ENCODE peak calls at places on chromosomes 13 and 19, in six cellular contexts. B, C, D, F, O and J are unnamed samples.
A peak's percentile ranks its signal among the peaks of the same experiment; 100 is the strongest.

GRCh38 chr19:32908641-32909190 is 39.1 kb upstream of the SLC7A9 start:
- DNase-seq in C (no peak), D (no peak), O (no peak), F (no peak), B (no peak), J (no peak)

GRCh38 chr13:53637971-53638547 is 609.4 kb downstream of the OLFM4 start:
- DNase-seq in O (no peak), B (no peak), F (no peak), D (no peak), C (no peak), J (no peak)

GRCh38 chr13:45781553-45782326 is 69.8 kb downstream of the SIAH3 start:
- DNase-seq in F (peak; percentile 29), C (peak; percentile 74), B (no peak), O (peak; percentile 54), D (no peak), J (no peak)

GRCh38 chr19:46714523-46715106 is 2.3 kb downstream of the PRKD2 start:
- DNase-seq in O (no peak), C (no peak), D (no peak), F (no peak), B (no peak), J (no peak)

GRCh38 chr19:15469513-15470297 is 5.4 kb upstream of the RASAL3 start:
- DNase-seq in F (no peak), B (no peak), D (no peak), C (no peak), O (no peak), J (no peak)

GRCh38 chr19:45814851-45815481 is at the start of gene RSPH6A:
- DNase-seq in B (no peak), O (no peak), F (no peak), D (no peak), C (no peak), J (no peak)

GRCh38 chr19:22523940-22524339 is 101.8 kb upstream of the ZNF98 start:
- DNase-seq in O (no peak), D (no peak), F (no peak), C (no peak), B (no peak), J (no peak)

GRCh38 chr13:102726430-102726829 is 31.6 kb upstream of the METTL21C start:
- DNase-seq in F (no peak), D (no peak), O (no peak), B (no peak), C (no peak), J (no peak)

GRCh38 chr19:29942404-29943261 is 594 bp downstream of the URI1 start:
- DNase-seq in O (peak; percentile 61), B (peak; percentile 67), D (peak; percentile 38), F (peak; percentile 48), C (peak; percentile 85), J (peak; percentile 74)

GRCh38 chr19:19232231-19232630 is 20.5 kb downstream of the NCAN start:
- DNase-seq in C (no peak), B (no peak), O (no peak), F (no peak), D (no peak), J (no peak)

GRCh38 chr13:38849316-38849715 is 141.3 kb downstream of the STOML3 start:
- DNase-seq in F (no peak), O (no peak), D (no peak), C (no peak), B (no peak), J (no peak)

GRCh38 chr19:29645911-29646310 is 19.4 kb upstream of the PLEKHF1 start:
- DNase-seq in D (peak; percentile 43), C (peak; percentile 60), F (peak; percentile 47), B (no peak), O (peak; percentile 56), J (no peak)

GRCh38 chr13:37403776-37404497 is 194.6 kb downstream of the POSTN start:
- DNase-seq in B (no peak), O (no peak), F (no peak), D (no peak), C (no peak), J (no peak)

GRCh38 chr13:114143806-114144605 is 11.6 kb upstream of the RASA3 start:
- DNase-seq in O (no peak), C (no peak), F (no peak), B (peak; percentile 60), D (no peak), J (no peak)

GRCh38 chr13:33352023-33352422 is 66.5 kb upstream of the STARD13 start:
- DNase-seq in F (no peak), O (no peak), B (no peak), C (no peak), D (no peak), J (no peak)

GRCh38 chr13:33351324-33351723 is 65.8 kb upstream of the STARD13 start:
- DNase-seq in C (no peak), D (no peak), F (no peak), B (no peak), O (no peak), J (peak; percentile 53)

GRCh38 chr13:33349314-33349995 is 63.9 kb upstream of the STARD13 start:
- DNase-seq in F (peak; percentile 26), O (no peak), C (no peak), D (peak; percentile 29), B (no peak), J (no peak)

GRCh38 chr13:33348366-33348765 is 62.8 kb upstream of the STARD13 start:
- DNase-seq in F (no peak), O (no peak), B (no peak), C (no peak), D (no peak), J (no peak)

GRCh38 chr13:33349996-33350826 is 64.7 kb upstream of the STARD13 start:
- DNase-seq in O (peak; percentile 71), F (peak; percentile 69), B (peak; percentile 7), D (peak; percentile 62), C (peak; percentile 84), J (peak; percentile 26)
- TF ChIP-seq POLR2A in O (peak; percentile 59), F (peak; percentile 20), B (no peak), D (no peak), C (peak; percentile 28), J (no peak)

GRCh38 chr19:38224014-38224862 is at the start of gene DPF1:
- DNase-seq in D (no peak), C (peak; percentile 73), F (no peak), O (no peak), B (peak; percentile 100), J (peak; percentile 100)
- TF ChIP-seq POLR2A in D (no peak), C (no peak), F (no peak), O (no peak), B (peak; percentile 23), J (peak; percentile 65)

GRCh38 chr19:2230807-2231533 is 5.2 kb downstream of the PLEKHJ1 start:
- DNase-seq in C (no peak), O (no peak), F (no peak), B (no peak), D (no peak), J (no peak)
- TF ChIP-seq POLR2A in C (no peak), O (no peak), F (no peak), B (no peak), D (no peak), J (no peak)

DNA sequence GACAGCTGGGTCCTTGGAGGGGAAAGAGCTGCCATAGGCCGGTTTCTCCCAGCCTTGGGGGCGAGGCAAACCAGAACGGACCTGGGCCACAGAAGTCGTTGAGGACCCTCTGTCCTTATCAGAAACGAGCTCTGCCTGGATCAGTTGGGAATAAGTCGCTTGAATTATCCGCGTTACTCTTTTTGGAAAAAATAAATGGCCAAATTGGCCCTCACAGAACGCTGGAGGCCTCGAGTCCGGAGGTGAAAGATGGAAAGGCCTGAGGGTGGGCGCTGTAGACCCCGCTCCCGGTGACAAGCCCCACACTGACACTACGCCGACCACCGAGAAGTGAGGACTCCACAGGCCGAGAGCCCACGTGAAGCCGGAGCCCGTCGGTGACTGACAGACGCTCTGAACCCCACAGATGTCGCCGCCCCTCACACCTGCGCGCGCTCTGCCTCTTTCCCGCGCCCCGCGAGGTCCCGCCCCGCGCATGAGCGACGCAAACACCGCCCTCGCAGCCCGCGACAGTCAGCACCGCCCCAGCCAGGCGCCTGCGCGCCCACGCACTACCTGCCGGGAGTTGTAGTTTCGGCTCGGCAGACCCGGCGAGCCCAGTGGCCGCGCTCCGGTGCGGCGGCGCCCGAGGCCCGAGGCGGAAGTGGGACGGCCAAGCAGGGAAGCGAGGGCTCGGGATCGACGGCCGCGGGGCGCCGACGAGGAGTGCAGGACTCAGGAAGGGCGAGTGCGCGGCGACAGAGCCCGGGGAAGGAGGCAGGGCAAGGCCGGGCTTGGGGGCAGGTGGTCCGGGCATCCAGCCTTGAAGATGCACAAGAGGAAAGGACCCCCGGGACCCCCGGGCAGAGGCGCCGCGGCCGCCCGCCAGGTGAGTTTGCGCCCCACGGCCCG is at the start of the genes BRME1 and CC2D1A:
- DNase-seq in B (peak; percentile 84), D (peak; percentile 91), F (peak; percentile 92), O (peak; percentile 95), C (peak; percentile 97), J (peak; percentile 98)
- TF ChIP-seq POLR2A in B (peak; percentile 68), D (peak; percentile 43), F (peak; percentile 62), O (peak; percentile 38), C (peak; percentile 67), J (peak; percentile 62)

GRCh38 chr19:48611872-48612271 is 3.0 kb downstream of the FAM83E start:
- DNase-seq in D (no peak), C (no peak), O (no peak), F (no peak), B (no peak), J (no peak)

GRCh38 chr19:48614436-48615144 is at the start of gene FAM83E:
- DNase-seq in D (no peak), O (no peak), F (no peak), C (no peak), B (peak; percentile 75), J (no peak)

GRCh38 chr19:48615145-48616040 is 517 bp upstream of the FAM83E start:
- DNase-seq in D (no peak), O (peak; percentile 51), B (no peak), C (no peak), F (no peak), J (no peak)

GRCh38 chr19:48613852-48614435 is 932 bp downstream of the FAM83E start:
- DNase-seq in F (no peak), D (no peak), B (no peak), O (no peak), C (no peak), J (no peak)

GRCh38 chr19:48613024-48613851 is 1.6 kb downstream of the FAM83E start:
- DNase-seq in D (no peak), C (no peak), O (no peak), F (no peak), B (no peak), J (no peak)
- TF ChIP-seq POLR2A in D (no peak), C (no peak), O (no peak), F (no peak), B (no peak), J (no peak)

DNA sequence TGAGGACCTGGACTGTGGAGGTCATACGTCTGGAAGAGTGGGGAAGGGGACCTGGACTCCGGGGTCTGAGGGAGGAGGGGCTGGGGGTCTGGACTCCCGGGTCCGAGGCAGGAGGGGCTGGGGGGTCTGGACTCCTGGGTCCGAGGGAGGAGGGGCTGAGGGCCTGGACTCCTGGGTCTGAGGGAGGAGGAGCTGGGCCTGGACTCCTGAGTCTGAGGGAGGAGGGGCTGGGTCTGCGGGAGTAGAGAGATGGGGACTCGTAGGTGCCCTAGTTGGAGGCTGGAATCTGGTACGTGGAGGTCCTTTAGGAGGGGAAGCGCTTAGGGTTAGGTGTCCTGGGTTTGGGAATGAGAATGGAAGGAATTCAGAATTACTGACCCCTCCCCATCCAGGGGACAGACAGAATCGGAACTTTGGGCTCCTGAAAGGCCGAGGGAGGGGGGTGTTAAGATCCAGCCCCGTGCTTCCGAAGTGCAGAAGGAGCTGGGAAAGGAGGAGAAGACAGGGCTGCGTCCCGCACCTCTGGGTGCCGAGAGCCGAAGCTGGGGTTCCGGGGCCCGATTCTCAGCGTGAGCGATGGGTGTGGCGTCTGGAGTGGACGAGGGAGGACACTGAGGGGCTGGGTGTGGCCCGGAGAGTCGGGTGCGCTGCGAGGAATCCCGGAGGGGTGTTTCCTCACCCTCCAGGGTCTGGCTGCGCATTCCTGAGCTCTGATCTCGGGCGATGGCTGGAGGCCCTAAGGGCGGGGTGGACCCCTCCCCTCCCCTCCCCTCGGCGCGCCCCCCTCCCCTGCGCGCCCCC is 608 bp downstream of the MYADM start:
- DNase-seq in F (peak; percentile 71), D (peak; percentile 71), C (peak; percentile 82), O (peak; percentile 66), B (peak; percentile 91), J (peak; percentile 94)
- TF ChIP-seq POLR2A in F (no peak), D (peak; percentile 15), C (no peak), O (no peak), B (peak; percentile 27), J (peak; percentile 27)